ENCODE peak calls at places on chromosome 18, in six cellular contexts. E, G, I, Q, W and L are unnamed samples.

GRCh38 chr18:4720498-4720897 is 265.4 kb upstream of the DLGAP1 start:
- DNase-seq in E (no peak), G (no peak), I (no peak), Q (no peak), W (no peak), L (no peak)

GRCh38 chr18:75896865-75897264 is 469.4 kb upstream of the SMIM21 start:
- DNase-seq in E (peak), G (no peak), I (no peak), Q (no peak), W (no peak), L (peak)

GRCh38 chr18:32333781-32334180 is 136.9 kb downstream of the GAREM1 start:
- DNase-seq in E (no peak), G (no peak), I (no peak), Q (no peak), W (no peak), L (no peak)

GRCh38 chr18:57741273-57741672 is 61.8 kb downstream of the ATP8B1 start:
- DNase-seq in E (no peak), G (no peak), I (no peak), Q (no peak), W (peak), L (no peak)

GRCh38 chr18:24021505-24021904 is 7.0 kb downstream of the TTC39C start:
- DNase-seq in E (no peak), G (no peak), I (no peak), Q (no peak), W (no peak), L (no peak)

GRCh38 chr18:47184419-47185050 is 8.4 kb upstream of the IER3IP1 start:
- DNase-seq in E (no peak), G (no peak), I (no peak), Q (no peak), W (peak), L (no peak)

GRCh38 chr18:36561046-36561445 is 263.5 kb downstream of the FHOD3 start:
- DNase-seq in E (no peak), G (no peak), I (no peak), Q (no peak), W (no peak), L (no peak)

GRCh38 chr18:7954229-7954628 is 387.1 kb downstream of the PTPRM start:
- DNase-seq in E (no peak), G (no peak), I (no peak), Q (no peak), W (peak), L (no peak)

GRCh38 chr18:63237911-63238710 is 81.5 kb downstream of the BCL2 start:
- DNase-seq in E (no peak), G (no peak), I (no peak), Q (peak), W (peak), L (peak)

GRCh38 chr18:72871091-72871490 is 3.3 kb upstream of the NETO1 start:
- DNase-seq in E (no peak), G (no peak), I (no peak), Q (no peak), W (peak), L (no peak)

GRCh38 chr18:12423820-12424219 is 16.1 kb downstream of the PRELID3A start:
- DNase-seq in E (no peak), G (no peak), I (no peak), Q (no peak), W (no peak), L (no peak)

GRCh38 chr18:8987250-8987649 is 115.2 kb upstream of the NDUFV2 start:
- DNase-seq in E (no peak), G (no peak), I (no peak), Q (no peak), W (peak), L (no peak)

GRCh38 chr18:63183952-63184351 is 135.6 kb downstream of the BCL2 start:
- DNase-seq in E (no peak), G (no peak), I (no peak), Q (no peak), W (no peak), L (no peak)

GRCh38 chr18:48943736-48944527 is 6.8 kb downstream of the SMAD7 start:
- DNase-seq in E (no peak), G (no peak), I (no peak), Q (no peak), W (no peak), L (no peak)

GRCh38 chr18:3103576-3103975 is 90.6 kb upstream of the LPIN2 start:
- DNase-seq in E (no peak), G (no peak), I (no peak), Q (no peak), W (no peak), L (no peak)

GRCh38 chr18:75491361-75491760 is 63.9 kb upstream of the SMIM21 start:
- DNase-seq in E (no peak), G (no peak), I (no peak), Q (no peak), W (no peak), L (no peak)